ENCODE peak calls at places on chromosomes 6 and 20, in five cellular contexts. W is heart right ventricle, L is GM12864, M is Peyer's patch, J is left ventricle myocardium inferior. B is an unnamed sample.

GRCh38 chr6:17397764-17398194 is 4.4 kb downstream of the CAP2 start:
- DNase-seq in W (no peak), L (no peak), M (no peak), J (no peak), B (no peak)

GRCh38 chr6:7938562-7939185 is 28.1 kb upstream of the TXNDC5 start:
- DNase-seq in W (no peak), L (no peak), M (no peak), J (no peak), B (no peak)

GRCh38 chr6:20751293-20751946 is 217.2 kb downstream of the CDKAL1 start:
- DNase-seq in W (no peak), L (no peak), M (no peak), J (no peak), B (no peak)

GRCh38 chr6:115456848-115457247 is 603.8 kb downstream of the FRK start:
- DNase-seq in W (no peak), L (no peak), M (no peak), J (no peak), B (no peak)

GRCh38 chr6:235763-236360 is 56.4 kb upstream of the DUSP22 start:
- DNase-seq in W (peak), L (no peak), M (no peak), J (no peak), B (no peak)

GRCh38 chr20:21048841-21049273 is 57.3 kb downstream of the LINC00237 start:
- DNase-seq in W (no peak), L (peak), M (peak), J (peak), B (no peak)

GRCh38 chr6:136077834-136078576 is 172.1 kb downstream of the MTFR2 start:
- DNase-seq in W (peak), L (no peak), M (no peak), J (no peak), B (peak)

GRCh38 chr6:22132662-22133061 is 164.2 kb downstream of the PRL start:
- DNase-seq in W (no peak), L (no peak), M (no peak), J (no peak), B (no peak)

GRCh38 chr6:35400901-35401311 is 51.2 kb upstream of the FANCE start:
- DNase-seq in W (no peak), L (no peak), M (peak), J (no peak), B (no peak)

GRCh38 chr20:57167971-57168693 is 98.3 kb downstream of the BMP7 start:
- DNase-seq in W (peak), L (no peak), M (no peak), J (peak), B (no peak)